ENCODE peak calls at places on chromosomes 11 and 22, in six cellular contexts. S is A549, C is heart left ventricle, X is IMR-90, I is Peyer's patch, Q is thoracic aorta. W is an unnamed sample.

GRCh38 chr11:134479206-134479955 is 67.3 kb upstream of the B3GAT1 start:
- DNase-seq in S (no peak), C (no peak), X (no peak), I (no peak), Q (no peak), W (no peak)

GRCh38 chr11:67642148-67642475 is 2.5 kb upstream of the TBX10 start:
- DNase-seq in S (no peak), C (no peak), X (no peak), I (no peak), Q (no peak), W (no peak)

GRCh38 chr11:115042002-115042401 is 363.7 kb downstream of the NXPE2 start:
- DNase-seq in S (no peak), C (peak), X (no peak), I (no peak), Q (no peak), W (no peak)

GRCh38 chr22:19429950-19430889 is 1.3 kb downstream of the HIRA start:
- DNase-seq in S (peak), C (no peak), X (peak), I (peak), Q (no peak), W (no peak)

GRCh38 chr22:48554893-48555552 is 1272.7 kb downstream of the BRD1 start:
- DNase-seq in S (no peak), C (no peak), X (no peak), I (no peak), Q (no peak), W (no peak)

GRCh38 chr22:40668611-40669390 is 10.5 kb upstream of the MCHR1 start:
- DNase-seq in S (peak), C (no peak), X (peak), I (no peak), Q (no peak), W (no peak)

GRCh38 chr11:1484061-1484671 is 2.4 kb downstream of the MOB2 start:
- DNase-seq in S (no peak), C (peak), X (no peak), I (no peak), Q (no peak), W (no peak)

GRCh38 chr11:108160970-108161566 is 39.7 kb downstream of the ACAT1 start:
- DNase-seq in S (no peak), C (no peak), X (no peak), I (no peak), Q (no peak), W (no peak)

GRCh38 chr11:112694813-112695212 is 266.4 kb upstream of the NCAM1 start:
- DNase-seq in S (peak), C (no peak), X (no peak), I (no peak), Q (no peak), W (no peak)

GRCh38 chr22:33450756-33451155 is 392.6 kb upstream of the SYN3 start:
- DNase-seq in S (no peak), C (no peak), X (no peak), I (no peak), Q (no peak), W (no peak)

GRCh38 chr11:119788096-119788883 is 59.3 kb upstream of the NECTIN1 start:
- DNase-seq in S (no peak), C (no peak), X (no peak), I (peak), Q (no peak), W (no peak)
- TF ChIP-seq CTCF in S (no peak), C (no peak), X (no peak), I (no peak), Q (no peak), W (no peak)

GRCh38 chr22:37911697-37912096 is 5.6 kb downstream of the MICALL1 start:
- DNase-seq in S (no peak), C (no peak), X (no peak), I (no peak), Q (no peak), W (no peak)
- H3K4me3 ChIP-seq in S (no peak), C (no peak), X (no peak), I (no peak), Q (no peak), W (no peak)

GRCh38 chr11:9253086-9253485 is 12.1 kb downstream of the DENND5A start:
- DNase-seq in S (no peak), C (no peak), X (no peak), I (no peak), Q (no peak), W (no peak)
- H3K27ac ChIP-seq in S (no peak), C (peak), X (no peak), I (no peak), Q (no peak), W (no peak)

GRCh38 chr11:117145393-117145761 is 1.3 kb downstream of the PAFAH1B2 start:
- DNase-seq in S (peak), C (no peak), X (peak), I (no peak), Q (no peak), W (no peak)
- TF ChIP-seq CTCF in S (no peak), C (no peak), X (peak), I (no peak), Q (no peak), W (no peak)

GRCh38 chr11:34633990-34634725 is 13.3 kb downstream of the EHF start:
- DNase-seq in S (peak), C (no peak), X (peak), I (no peak), Q (no peak), W (no peak)
- H3K4me3 ChIP-seq in S (no peak), C (no peak), X (no peak), I (no peak), Q (no peak), W (no peak)

DNA sequence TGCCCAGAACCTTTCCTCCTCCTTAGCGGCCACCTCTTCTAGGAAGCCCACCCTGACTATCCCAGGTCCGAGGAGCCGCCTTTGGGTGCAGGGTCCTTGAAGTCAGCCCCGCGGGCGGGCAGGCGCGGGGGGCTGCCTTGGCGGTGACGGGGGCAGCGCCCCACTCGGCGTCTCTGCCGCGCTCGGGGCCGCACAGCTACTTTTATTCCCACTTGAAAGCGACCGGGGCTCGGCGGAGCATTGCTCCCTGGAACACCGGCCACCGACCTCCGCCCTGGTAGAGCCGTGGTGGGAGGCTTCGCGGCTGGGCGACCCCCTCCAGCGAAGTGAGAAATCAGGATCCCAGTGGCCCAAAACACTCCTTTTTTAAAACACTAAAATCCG is 823 bp upstream of the MAPK11 start:
- DNase-seq in S (no peak), C (no peak), X (no peak), I (no peak), Q (no peak), W (no peak)
- H3K27ac ChIP-seq in S (peak), C (peak), X (no peak), I (no peak), Q (no peak), W (no peak)

GRCh38 chr22:39432361-39432811 is 24.4 kb upstream of the MGAT3 start:
- DNase-seq in S (no peak), C (peak), X (no peak), I (no peak), Q (no peak), W (no peak)

GRCh38 chr22:39433476-39434242 is 23.2 kb upstream of the MGAT3 start:
- DNase-seq in S (no peak), C (peak), X (no peak), I (peak), Q (no peak), W (no peak)

GRCh38 chr22:39434243-39434653 is 22.6 kb upstream of the MGAT3 start:
- DNase-seq in S (no peak), C (peak), X (no peak), I (no peak), Q (no peak), W (no peak)

GRCh38 chr22:39435616-39436015 is 21.2 kb upstream of the MGAT3 start:
- DNase-seq in S (no peak), C (no peak), X (no peak), I (no peak), Q (no peak), W (no peak)

DNA sequence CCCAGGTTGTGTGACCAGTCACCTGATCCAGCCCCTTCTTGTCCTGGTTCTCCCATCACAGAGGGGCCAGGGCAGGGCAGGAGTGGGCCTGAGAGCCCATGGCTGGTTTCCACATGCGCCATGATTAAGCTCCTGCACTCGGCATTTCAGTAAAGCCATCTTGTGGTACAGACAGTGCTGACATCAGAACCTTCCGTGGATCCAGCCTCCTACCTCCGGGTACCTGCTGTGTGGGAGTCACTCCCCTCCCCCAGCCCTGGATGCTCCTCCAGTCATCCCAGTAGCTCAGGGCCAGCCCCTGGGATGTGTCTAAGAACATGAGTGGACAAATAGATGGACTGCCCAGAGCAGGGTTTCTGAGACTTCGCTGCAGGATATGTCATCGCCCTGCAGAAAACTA is 22.1 kb upstream of the MGAT3 start:
- DNase-seq in S (no peak), C (no peak), X (no peak), I (no peak), Q (no peak), W (no peak)
- TF ChIP-seq CTCF in S (no peak), C (no peak), X (no peak), I (no peak), Q (no peak), W (no peak)

DNA sequence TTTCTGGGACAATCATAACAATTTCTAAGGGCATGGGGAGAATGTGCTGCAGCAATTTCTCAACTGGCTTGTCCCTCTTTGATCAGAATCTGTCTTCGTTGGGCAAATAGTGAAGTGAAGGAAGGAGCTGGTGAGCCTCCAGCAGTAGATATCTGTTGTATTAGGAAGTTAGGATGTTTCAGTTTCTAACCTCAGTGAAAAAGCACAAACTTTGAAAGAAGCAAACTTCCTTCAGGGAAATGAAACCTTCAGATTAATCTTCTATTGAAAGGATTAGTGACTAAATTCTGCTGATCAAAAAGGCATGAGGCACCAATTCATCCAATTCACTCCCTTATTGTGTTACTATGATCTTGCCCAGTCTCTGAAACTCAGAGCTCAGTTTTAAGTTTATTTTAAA is 24.3 kb downstream of the LMO2 start:
- DNase-seq in S (no peak), C (no peak), X (no peak), I (no peak), Q (no peak), W (no peak)
- H3K4me3 ChIP-seq in S (no peak), C (peak), X (no peak), I (no peak), Q (peak), W (peak)

GRCh38 chr22:34765115-34765514 is 300.8 kb upstream of the ISX start:
- DNase-seq in S (no peak), C (no peak), X (no peak), I (no peak), Q (no peak), W (no peak)

GRCh38 chr22:34761111-34761510 is 304.8 kb upstream of the ISX start:
- DNase-seq in S (peak), C (no peak), X (no peak), I (no peak), Q (no peak), W (no peak)

DNA sequence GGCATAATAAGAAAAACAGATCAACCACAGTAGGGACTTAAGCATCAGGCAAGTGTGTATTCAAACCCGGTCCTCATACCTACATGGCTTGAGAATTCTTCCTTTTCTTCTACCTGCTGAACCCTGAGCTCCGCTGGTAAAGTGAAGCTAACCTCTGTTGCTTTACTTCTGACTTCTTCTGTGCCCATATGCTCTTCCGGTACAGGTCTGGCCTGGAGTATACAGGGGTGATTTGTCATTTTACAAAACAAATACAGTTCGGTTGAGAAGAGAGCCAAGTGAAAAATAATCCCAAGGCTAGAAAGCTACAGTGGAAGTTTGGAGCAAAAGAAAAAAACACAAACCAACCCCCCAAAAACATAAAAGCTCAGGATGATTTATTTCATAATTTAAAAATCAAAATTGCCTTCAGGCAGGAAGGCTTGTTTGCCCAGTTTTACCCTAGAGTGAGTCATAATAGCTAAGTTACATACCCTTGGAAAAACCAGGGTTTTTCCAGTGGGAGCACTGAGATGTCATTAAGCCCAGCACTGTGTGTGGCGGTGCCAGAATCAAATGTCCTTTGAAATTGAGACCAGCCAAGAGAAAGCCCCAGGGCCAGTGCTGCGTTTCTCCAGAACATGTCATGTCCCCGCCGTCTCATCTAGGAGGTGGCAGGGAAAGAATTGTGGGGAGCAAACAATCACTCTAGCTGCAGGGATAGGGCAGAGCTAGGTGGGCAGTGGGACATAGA is 305.5 kb upstream of the ISX start:
- DNase-seq in S (no peak), C (no peak), X (no peak), I (no peak), Q (no peak), W (no peak)
- H3K27ac ChIP-seq in S (no peak), C (no peak), X (no peak), I (no peak), Q (no peak), W (no peak)

GRCh38 chr22:22866381-22867111 is 21.1 kb upstream of the IGLL5 start:
- DNase-seq in S (no peak), C (no peak), X (no peak), I (no peak), Q (no peak), W (no peak)

GRCh38 chr22:22871536-22872278 is 15.9 kb upstream of the IGLL5 start:
- DNase-seq in S (no peak), C (no peak), X (no peak), I (no peak), Q (no peak), W (no peak)

GRCh38 chr22:22872722-22873708 is 14.6 kb upstream of the IGLL5 start:
- DNase-seq in S (no peak), C (no peak), X (no peak), I (no peak), Q (no peak), W (no peak)

GRCh38 chr22:22867996-22868715 is 19.5 kb upstream of the IGLL5 start:
- DNase-seq in S (no peak), C (no peak), X (no peak), I (no peak), Q (no peak), W (no peak)

GRCh38 chr22:22870577-22871398 is 16.8 kb upstream of the IGLL5 start:
- DNase-seq in S (no peak), C (no peak), X (no peak), I (no peak), Q (no peak), W (no peak)
- TF ChIP-seq CTCF in S (no peak), C (no peak), X (peak), I (no peak), Q (no peak), W (no peak)